ENCODE peak calls at places on chromosomes 1 and 21, in seven cellular contexts. J is left lung; P is CD8-positive, alpha-beta memory T cell; A is stimulated activated CD4-positive, alpha-beta T cell treated with anti-CD3 and anti-CD28 coated beads, Interleukin-4, amount 100 ng/mL, for 1 hour; R is NCI-H1048; F is aorta; X is mucosa of gallbladder. N is an unnamed sample.

GRCh38 chr1:15963968-15964648 is 11.8 kb downstream of the ZBTB17 start:
- DNase-seq in P (no peak), X (no peak), J (no peak), F (no peak), A (no peak), R (no peak), N (no peak)

GRCh38 chr1:15352122-15352957 is 57.3 kb upstream of the EFHD2 start:
- DNase-seq in X (peak), A (peak), J (no peak), F (no peak), P (peak), R (no peak), N (no peak)

GRCh38 chr1:208187499-208188041 is 56.6 kb downstream of the PLXNA2 start:
- DNase-seq in A (no peak), J (no peak), X (no peak), R (no peak), P (no peak), F (no peak), N (no peak)

GRCh38 chr1:29043270-29043971 is 80.3 kb downstream of the TMEM200B start:
- DNase-seq in X (no peak), P (no peak), J (no peak), A (no peak), F (no peak), R (no peak), N (no peak)

GRCh38 chr1:112393634-112393976 is 2.4 kb upstream of the CTTNBP2NL start:
- DNase-seq in J (no peak), X (no peak), F (no peak), P (no peak), A (no peak), R (no peak), N (no peak)

GRCh38 chr1:218571515-218571914 is 226.4 kb downstream of the TGFB2 start:
- DNase-seq in A (no peak), F (no peak), J (no peak), R (no peak), X (no peak), P (no peak), N (no peak)

GRCh38 chr1:15525043-15525958 is 1.3 kb upstream of the CASP9 start:
- DNase-seq in X (peak), P (no peak), F (peak), J (peak), A (no peak), R (no peak), N (no peak)

GRCh38 chr1:41580520-41581172 is 96.2 kb upstream of the EDN2 start:
- DNase-seq in J (no peak), F (no peak), P (no peak), R (no peak), A (no peak), X (no peak), N (no peak)

GRCh38 chr21:46168659-46169386 is 13.4 kb upstream of the FTCD start:
- DNase-seq in P (peak), A (no peak), R (no peak), X (no peak), J (no peak), F (no peak), N (no peak)

GRCh38 chr1:231359113-231359512 is 21.0 kb downstream of the SPRTN start:
- DNase-seq in A (no peak), F (no peak), J (no peak), P (no peak), X (no peak), R (no peak), N (no peak)

GRCh38 chr1:43547538-43548072 is 16.9 kb downstream of the PTPRF start:
- DNase-seq in J (peak), X (no peak), A (no peak), P (no peak), R (no peak), F (no peak), N (no peak)

GRCh38 chr1:115977481-115978258 is 1.4 kb downstream of the SLC22A15 start:
- DNase-seq in F (no peak), J (no peak), R (no peak), A (no peak), P (no peak), X (peak), N (no peak)

GRCh38 chr1:7380712-7381111 is 390.4 kb upstream of the VAMP3 start:
- DNase-seq in X (no peak), R (no peak), P (no peak), A (no peak), J (no peak), F (no peak), N (no peak)

GRCh38 chr1:56064705-56065104 is 514.7 kb downstream of the PLPP3 start:
- DNase-seq in A (no peak), X (no peak), P (no peak), R (no peak), F (no peak), J (no peak), N (no peak)

GRCh38 chr1:73914994-73915393 is 283.0 kb downstream of the LRRIQ3 start:
- DNase-seq in R (no peak), X (no peak), F (no peak), P (no peak), J (no peak), A (no peak), N (no peak)

GRCh38 chr1:195979646-195980045 is 628.6 kb downstream of the KCNT2 start:
- DNase-seq in J (no peak), F (no peak), R (no peak), A (no peak), P (no peak), X (no peak), N (no peak)

GRCh38 chr1:229749992-229750391 is 123.9 kb downstream of the URB2 start:
- DNase-seq in A (no peak), F (no peak), J (no peak), R (no peak), X (no peak), P (no peak), N (no peak)

GRCh38 chr1:22204057-22204840 is 61.4 kb upstream of the WNT4 start:
- DNase-seq in X (no peak), F (peak), R (no peak), P (no peak), A (no peak), J (no peak), N (no peak)

GRCh38 chr1:64378826-64379225 is 91.1 kb upstream of the CACHD1 start:
- DNase-seq in F (no peak), R (no peak), P (no peak), A (no peak), J (no peak), X (no peak), N (no peak)

GRCh38 chr1:156124557-156125483 is 10.3 kb downstream of the LMNA start:
- DNase-seq in J (peak), F (peak), A (no peak), R (no peak), P (peak), X (peak), N (no peak)

GRCh38 chr1:231931146-231931545 is 304.6 kb downstream of the DISC1 start:
- DNase-seq in A (no peak), P (no peak), X (no peak), F (no peak), R (no peak), J (no peak), N (no peak)

GRCh38 chr1:165915480-165916395 is 88.3 kb downstream of the UCK2 start:
- DNase-seq in X (no peak), A (no peak), F (no peak), P (no peak), R (no peak), J (no peak), N (no peak)

GRCh38 chr21:44427241-44428120 is 27.8 kb upstream of the LRRC3 start:
- DNase-seq in F (peak), X (no peak), P (peak), A (no peak), R (no peak), J (peak), N (no peak)

N was measured in endothelial cell.